ENCODE peak calls at places on chromosomes 13 and 19, in ten cellular contexts. A is AG04450; L is CD4-positive, CD25-positive, alpha-beta regulatory T cell; O is uterus; R is left ventricle myocardium inferior; Y is Caco-2; Q is GM06990; E is endodermal cell; M is ovary; G is A549. N is an unnamed sample.

GRCh38 chr19:30670011-30670329 is 297.8 kb downstream of the ZNF536 start:
- DNase-seq in O (peak), A (no peak), L (no peak), M (peak), E (no peak), Q (no peak), Y (no peak), R (no peak), G (no peak), N (no peak)

GRCh38 chr13:50450279-50450678 is 393.2 kb downstream of the DLEU7 start:
- DNase-seq in Q (no peak), L (no peak), O (no peak), M (no peak), A (no peak), R (no peak), G (no peak), E (no peak), Y (no peak), N (no peak)

GRCh38 chr13:42011601-42012401 is 36.6 kb upstream of the DGKH start:
- DNase-seq in Y (peak), O (peak), A (no peak), L (no peak), R (no peak), M (peak), Q (no peak), E (peak), G (no peak), N (no peak)

GRCh38 chr19:19444694-19445155 is 39.2 kb downstream of the GATAD2A start:
- DNase-seq in G (no peak), E (peak), O (no peak), M (no peak), Q (peak), L (no peak), A (no peak), R (no peak), Y (no peak), N (no peak)

GRCh38 chr19:40954573-40954972 is 36.5 kb upstream of the CYP2B6 start:
- DNase-seq in Q (no peak), E (no peak), R (no peak), O (no peak), Y (peak), A (no peak), M (no peak), L (no peak), G (peak), N (no peak)

GRCh38 chr13:25249001-25249543 is 38.2 kb downstream of the MTMR6 start:
- DNase-seq in L (no peak), R (no peak), G (peak), E (peak), A (no peak), Q (no peak), Y (peak), O (no peak), M (no peak), N (no peak)

GRCh38 chr13:111906816-111907215 is 160.1 kb upstream of the SOX1 start:
- DNase-seq in A (no peak), R (no peak), M (no peak), L (no peak), Q (no peak), G (no peak), E (peak), O (no peak), Y (no peak), N (peak)

GRCh38 chr13:48318014-48318713 is 14.6 kb downstream of the RB1 start:
- DNase-seq in Q (peak), L (no peak), O (no peak), A (no peak), E (no peak), Y (no peak), M (no peak), R (peak), G (no peak), N (no peak)

GRCh38 chr13:23621316-23621645 is 51.1 kb downstream of the TNFRSF19 start:
- DNase-seq in Q (no peak), O (no peak), Y (peak), E (no peak), A (peak), G (peak), M (no peak), R (no peak), L (no peak), N (no peak)

GRCh38 chr19:10228925-10229324 is 2.2 kb downstream of the S1PR2 start:
- DNase-seq in G (peak), M (peak), R (no peak), O (no peak), Q (no peak), Y (peak), E (peak), A (no peak), L (peak), N (no peak)

GRCh38 chr13:51767100-51767499 is 36.9 kb downstream of the DHRS12 start:
- DNase-seq in R (no peak), Y (no peak), O (no peak), G (peak), L (no peak), E (peak), Q (no peak), A (no peak), M (no peak), N (no peak)

GRCh38 chr13:59425211-59425721 is 738.5 kb downstream of the DIAPH3 start:
- DNase-seq in E (no peak), M (no peak), Q (no peak), O (no peak), Y (no peak), G (no peak), L (no peak), A (peak), R (no peak), N (no peak)

GRCh38 chr13:95704510-95704909 is 27.6 kb downstream of the DNAJC3 start:
- DNase-seq in O (no peak), A (no peak), R (no peak), L (no peak), Y (peak), M (no peak), E (no peak), G (peak), Q (no peak), N (no peak)

GRCh38 chr19:48123907-48124675 is 13.5 kb upstream of the PLA2G4C start:
- DNase-seq in Y (peak), R (no peak), A (peak), O (no peak), G (peak), L (no peak), M (no peak), Q (no peak), E (no peak), N (no peak)

GRCh38 chr13:39616087-39616694 is 13.2 kb upstream of the LHFPL6 start:
- DNase-seq in O (peak), Y (peak), M (peak), Q (peak), R (no peak), L (peak), E (peak), A (peak), G (peak), N (peak)

GRCh38 chr19:31408460-31409124 is 59.4 kb upstream of the TSHZ3 start:
- DNase-seq in A (peak), L (no peak), M (peak), R (no peak), O (peak), Y (no peak), G (peak), Q (no peak), E (no peak), N (no peak)

GRCh38 chr19:46076031-46076880 is 35.5 kb upstream of the IGFL4 start:
- DNase-seq in A (no peak), O (no peak), M (no peak), L (no peak), E (no peak), Y (no peak), G (no peak), Q (no peak), R (no peak), N (no peak)
- H3K4me3 ChIP-seq in A (no peak), O (no peak), M (no peak), L (no peak), E (no peak), Y (peak), G (peak), Q (no peak), R (no peak), N (peak)

DNA sequence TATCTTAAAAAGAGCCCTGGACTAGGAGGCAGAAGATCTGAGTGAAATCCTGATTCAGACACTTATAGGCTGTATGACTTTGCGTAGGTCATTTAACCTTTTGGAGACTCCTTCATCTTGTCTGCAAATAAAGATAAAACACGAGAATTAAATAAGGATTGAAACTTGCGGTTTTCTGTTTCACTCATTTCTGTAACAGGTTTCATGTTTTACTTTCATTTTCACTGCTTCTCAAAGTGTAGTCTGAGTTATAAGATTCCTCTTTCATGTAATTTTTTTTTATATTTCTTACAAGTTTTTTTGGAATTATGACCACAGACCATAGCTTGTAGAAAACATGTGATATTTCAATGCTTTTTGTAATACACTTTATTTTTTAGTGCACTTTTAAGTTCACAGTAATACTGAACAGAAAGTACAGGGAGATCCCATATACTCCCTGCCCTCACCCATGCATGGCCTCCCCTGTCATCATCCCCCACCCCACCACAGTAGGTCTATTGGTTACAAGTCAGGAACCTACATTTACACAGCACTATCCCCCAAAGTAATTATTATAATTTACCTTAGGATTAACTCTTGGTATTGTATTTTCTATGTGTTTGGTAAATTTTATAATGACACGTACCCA is 174.6 kb downstream of the ITGBL1 start:
- DNase-seq in M (no peak), R (no peak), O (no peak), G (no peak), L (peak), A (no peak), E (no peak), Y (no peak), Q (peak), N (no peak)
- H3K4me3 ChIP-seq in M (peak), R (peak), O (no peak), G (peak), L (peak), A (peak), E (no peak), Y (no peak), Q (peak), N (peak)

GRCh38 chr13:79401259-79402071 is 4.6 kb downstream of the RBM26 start:
- DNase-seq in E (no peak), A (no peak), L (peak), Y (no peak), Q (no peak), G (no peak), R (no peak), O (no peak), M (no peak), N (no peak)

GRCh38 chr13:79402679-79403078 is 3.4 kb downstream of the RBM26 start:
- DNase-seq in L (no peak), Y (no peak), O (no peak), R (no peak), M (no peak), A (no peak), E (no peak), Q (no peak), G (no peak), N (no peak)

GRCh38 chr13:79404985-79405384 is 1.1 kb downstream of the RBM26 start:
- DNase-seq in R (no peak), O (no peak), Q (no peak), Y (no peak), M (no peak), L (no peak), E (no peak), G (no peak), A (no peak), N (no peak)

GRCh38 chr13:79404361-79404760 is 1.7 kb downstream of the RBM26 start:
- DNase-seq in G (no peak), E (no peak), Q (no peak), L (no peak), O (no peak), A (no peak), M (no peak), R (no peak), Y (no peak), N (no peak)

DNA sequence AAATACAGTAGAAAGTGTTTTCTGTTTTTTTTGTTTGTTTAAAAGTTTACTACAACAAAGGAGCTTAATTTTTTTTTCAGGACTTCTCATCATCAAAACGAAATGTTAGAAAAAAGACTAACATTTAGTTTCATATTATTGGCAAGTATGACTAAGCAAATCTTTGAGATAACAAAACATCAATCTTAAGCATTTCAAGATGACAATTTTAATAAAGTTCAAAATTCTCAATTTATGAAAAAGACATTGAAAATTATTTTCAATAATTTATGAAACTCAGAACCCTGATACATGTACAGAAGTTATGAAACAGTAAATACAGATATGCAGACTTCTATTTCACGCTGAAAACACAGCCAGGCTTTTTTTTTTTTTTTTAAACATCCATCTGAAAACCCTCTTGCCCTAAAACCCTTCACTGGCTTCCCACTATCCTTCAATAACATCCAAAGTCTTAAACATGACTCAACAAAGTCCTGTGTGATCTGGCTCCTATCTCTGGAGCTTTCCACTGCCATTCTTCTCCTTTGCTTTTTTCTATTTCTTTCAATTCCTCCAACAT is 3.9 kb downstream of the RBM26 start:
- DNase-seq in O (no peak), L (no peak), E (no peak), Q (no peak), G (no peak), A (no peak), Y (no peak), M (no peak), R (no peak), N (no peak)
- H3K4me3 ChIP-seq in O (no peak), L (peak), E (peak), Q (no peak), G (peak), A (no peak), Y (no peak), M (no peak), R (no peak), N (peak)

DNA sequence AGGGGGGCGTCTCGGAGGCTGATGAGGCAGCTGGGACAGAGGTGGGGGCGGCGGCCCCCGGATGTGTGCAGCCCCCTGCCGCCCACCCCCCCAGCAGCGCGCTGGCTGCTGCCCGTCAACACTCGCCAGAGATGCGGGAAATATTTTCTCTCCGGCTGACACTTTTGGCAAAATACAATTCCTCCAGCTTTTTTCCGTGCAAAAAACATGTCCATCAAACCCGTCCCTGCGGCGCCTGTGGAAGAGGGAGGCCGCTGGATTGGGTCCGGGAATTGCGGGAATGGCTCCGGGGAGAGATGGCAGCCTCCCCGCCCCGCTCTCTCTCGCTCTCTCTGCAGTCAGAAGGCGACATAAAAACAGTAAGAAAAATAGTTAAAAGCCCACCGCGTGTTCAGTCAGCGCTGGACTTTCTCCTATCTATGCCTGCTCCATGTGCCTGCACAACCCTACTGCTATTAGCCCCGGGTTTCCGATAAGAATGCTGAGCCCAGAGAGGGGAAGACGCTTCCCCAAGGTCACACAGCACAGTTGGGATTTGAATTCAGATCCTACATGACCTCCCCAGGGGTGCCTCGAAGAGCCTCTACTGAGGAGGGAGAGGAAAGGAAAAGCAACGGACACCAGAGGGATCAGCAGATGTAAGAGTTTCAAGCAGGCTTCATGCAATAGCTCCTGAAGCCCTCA is 23.2 kb downstream of the ZNRF4 start:
- DNase-seq in L (no peak), R (no peak), Y (no peak), E (no peak), O (no peak), A (no peak), Q (no peak), G (no peak), M (no peak), N (peak)
- H3K4me3 ChIP-seq in L (no peak), R (no peak), Y (no peak), E (no peak), O (no peak), A (no peak), Q (no peak), G (no peak), M (no peak), N (peak)

GRCh38 chr13:27533155-27533643 is 82.8 kb upstream of the MTIF3 start:
- DNase-seq in A (peak), L (peak), G (peak), Q (peak), Y (peak), E (peak), R (peak), M (peak), O (peak), N (peak)
- H3K4me3 ChIP-seq in A (no peak), L (no peak), G (peak), Q (no peak), Y (no peak), E (no peak), R (peak), M (no peak), O (no peak), N (peak)

GRCh38 chr13:79398915-79399314 is 7.1 kb downstream of the RBM26 start:
- DNase-seq in R (no peak), Y (peak), A (no peak), Q (no peak), L (no peak), O (no peak), M (no peak), G (no peak), E (no peak), N (no peak)

GRCh38 chr13:79405501-79405830 is 589 bp downstream of the RBM26 start:
- DNase-seq in G (peak), A (no peak), L (no peak), O (no peak), Y (no peak), M (no peak), E (no peak), Q (no peak), R (no peak), N (no peak)

GRCh38 chr13:79405831-79406596 is at the start of gene RBM26:
- DNase-seq in Y (peak), O (peak), A (peak), M (peak), Q (peak), L (peak), R (peak), E (peak), G (peak), N (peak)

GRCh38 chr13:79406597-79406908 is 498 bp upstream of the RBM26 start:
- DNase-seq in Q (no peak), A (no peak), L (no peak), G (no peak), E (no peak), M (no peak), O (no peak), Y (no peak), R (no peak), N (no peak)

GRCh38 chr13:79403113-79403512 is 2.9 kb downstream of the RBM26 start:
- DNase-seq in M (no peak), Y (no peak), O (no peak), Q (no peak), L (no peak), R (no peak), A (no peak), G (no peak), E (no peak), N (no peak)
- H3K4me3 ChIP-seq in M (no peak), Y (no peak), O (no peak), Q (peak), L (peak), R (peak), A (no peak), G (peak), E (peak), N (peak)

DNA sequence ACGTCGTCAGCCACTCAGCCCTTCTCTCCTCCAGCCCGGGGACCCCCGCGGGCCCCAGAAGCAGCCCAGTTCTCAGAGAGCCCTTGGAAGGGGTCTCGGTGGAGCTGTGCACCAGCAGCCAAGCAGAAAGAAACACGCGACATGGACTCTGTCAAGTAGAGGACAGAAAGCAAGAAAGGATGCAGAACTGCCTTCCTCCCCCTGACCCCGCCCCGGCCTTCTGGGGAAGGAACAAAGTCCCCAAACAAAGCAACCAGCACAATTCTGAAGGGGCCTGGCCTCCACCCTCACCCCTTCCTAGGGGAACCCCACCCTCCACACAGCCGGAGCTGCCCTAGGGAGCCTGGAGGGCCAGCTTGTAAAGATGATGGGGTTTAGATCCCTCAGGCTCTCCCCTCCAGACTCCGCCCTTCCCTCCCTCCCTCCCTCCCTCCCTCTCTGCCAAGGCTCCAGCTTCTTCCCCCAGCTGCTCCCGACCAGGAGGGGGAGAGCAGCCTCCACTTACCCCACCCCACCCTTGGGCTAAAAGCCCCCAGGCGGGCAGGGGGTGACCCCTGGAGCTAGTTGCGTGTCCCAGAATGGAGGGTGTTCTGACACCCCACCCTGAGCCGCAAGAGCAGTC is 7.8 kb downstream of the LYL1 start:
- DNase-seq in E (peak), Y (no peak), L (peak), M (no peak), Q (no peak), G (no peak), O (no peak), A (no peak), R (no peak), N (no peak)
- H3K4me3 ChIP-seq in E (peak), Y (no peak), L (no peak), M (no peak), Q (peak), G (no peak), O (no peak), A (no peak), R (peak), N (no peak)

N was measured in dorsolateral prefrontal cortex.